ENCODE peak calls at places on chromosomes 11 and 22, in six cellular contexts. One of them, this sample, is unnamed.

GRCh38 chr11:45745065-45745811 is 59.7 kb upstream of the SLC35C1 start:
- DNase-seq in AG08396: no peak
- DNase-seq in activated T-cell treated with anti-CD3 and anti-CD28 coated beads for 24 hours: no peak
- DNase-seq in NCI-H2029 treated with DMSO at 0.1 percent for 48 hours: no peak
- DNase-seq in activated CD8-positive, alpha-beta memory T cell treated with anti-CD3 and anti-CD28 coated beads for 1 hour: no peak
- DNase-seq in A549: no peak
- DNase-seq in this sample: peak; percentile 70

GRCh38 chr11:30873924-30874323 is 287.8 kb upstream of the MPPED2 start:
- DNase-seq in AG08396: no peak
- DNase-seq in activated T-cell treated with anti-CD3 and anti-CD28 coated beads for 24 hours: no peak
- DNase-seq in NCI-H2029 treated with DMSO at 0.1 percent for 48 hours: no peak
- DNase-seq in activated CD8-positive, alpha-beta memory T cell treated with anti-CD3 and anti-CD28 coated beads for 1 hour: no peak
- DNase-seq in A549: no peak
- DNase-seq in this sample: no peak

GRCh38 chr11:117180661-117181585 is 2.4 kb downstream of the SIDT2 start:
- DNase-seq in AG08396: peak; percentile 82
- DNase-seq in activated T-cell treated with anti-CD3 and anti-CD28 coated beads for 24 hours: peak; percentile 40
- DNase-seq in NCI-H2029 treated with DMSO at 0.1 percent for 48 hours: no peak
- DNase-seq in activated CD8-positive, alpha-beta memory T cell treated with anti-CD3 and anti-CD28 coated beads for 1 hour: peak; percentile 14
- DNase-seq in A549: peak; percentile 87
- DNase-seq in this sample: peak; percentile 92

GRCh38 chr11:47545298-47545697 is 7.6 kb downstream of the CELF1 start:
- DNase-seq in AG08396: no peak
- DNase-seq in activated T-cell treated with anti-CD3 and anti-CD28 coated beads for 24 hours: no peak
- DNase-seq in NCI-H2029 treated with DMSO at 0.1 percent for 48 hours: no peak
- DNase-seq in activated CD8-positive, alpha-beta memory T cell treated with anti-CD3 and anti-CD28 coated beads for 1 hour: no peak
- DNase-seq in A549: no peak
- DNase-seq in this sample: no peak

GRCh38 chr22:49710746-49711145 is 116.9 kb downstream of the BRD1 start:
- DNase-seq in AG08396: no peak
- DNase-seq in activated T-cell treated with anti-CD3 and anti-CD28 coated beads for 24 hours: no peak
- DNase-seq in NCI-H2029 treated with DMSO at 0.1 percent for 48 hours: no peak
- DNase-seq in activated CD8-positive, alpha-beta memory T cell treated with anti-CD3 and anti-CD28 coated beads for 1 hour: no peak
- DNase-seq in A549: no peak
- DNase-seq in this sample: no peak

GRCh38 chr11:100876826-100877545 is 189.9 kb downstream of the ARHGAP42 start:
- DNase-seq in AG08396: peak; percentile 58
- DNase-seq in activated T-cell treated with anti-CD3 and anti-CD28 coated beads for 24 hours: no peak
- DNase-seq in NCI-H2029 treated with DMSO at 0.1 percent for 48 hours: no peak
- DNase-seq in activated CD8-positive, alpha-beta memory T cell treated with anti-CD3 and anti-CD28 coated beads for 1 hour: no peak
- DNase-seq in A549: peak; percentile 27
- DNase-seq in this sample: peak; percentile 88

GRCh38 chr11:75428301-75428724 is 4.7 kb downstream of the KLHL35 start:
- DNase-seq in AG08396: peak; percentile 96
- DNase-seq in activated T-cell treated with anti-CD3 and anti-CD28 coated beads for 24 hours: peak; percentile 66
- DNase-seq in NCI-H2029 treated with DMSO at 0.1 percent for 48 hours: peak; percentile 89
- DNase-seq in activated CD8-positive, alpha-beta memory T cell treated with anti-CD3 and anti-CD28 coated beads for 1 hour: peak; percentile 43
- DNase-seq in A549: no peak
- DNase-seq in this sample: peak; percentile 99

GRCh38 chr22:35910013-35910860 is 118.4 kb downstream of the RBFOX2 start:
- DNase-seq in AG08396: no peak
- DNase-seq in activated T-cell treated with anti-CD3 and anti-CD28 coated beads for 24 hours: no peak
- DNase-seq in NCI-H2029 treated with DMSO at 0.1 percent for 48 hours: no peak
- DNase-seq in activated CD8-positive, alpha-beta memory T cell treated with anti-CD3 and anti-CD28 coated beads for 1 hour: no peak
- DNase-seq in A549: no peak
- DNase-seq in this sample: peak; percentile 63

GRCh38 chr11:33980896-33981295 is 70.6 kb upstream of the CAPRIN1 start:
- DNase-seq in AG08396: no peak
- DNase-seq in activated T-cell treated with anti-CD3 and anti-CD28 coated beads for 24 hours: no peak
- DNase-seq in NCI-H2029 treated with DMSO at 0.1 percent for 48 hours: peak; percentile 90
- DNase-seq in activated CD8-positive, alpha-beta memory T cell treated with anti-CD3 and anti-CD28 coated beads for 1 hour: no peak
- DNase-seq in A549: no peak
- DNase-seq in this sample: peak; percentile 80

GRCh38 chr11:114447892-114448291 is 8.6 kb downstream of the REXO2 start:
- DNase-seq in AG08396: peak; percentile 36
- DNase-seq in activated T-cell treated with anti-CD3 and anti-CD28 coated beads for 24 hours: no peak
- DNase-seq in NCI-H2029 treated with DMSO at 0.1 percent for 48 hours: no peak
- DNase-seq in activated CD8-positive, alpha-beta memory T cell treated with anti-CD3 and anti-CD28 coated beads for 1 hour: no peak
- DNase-seq in A549: no peak
- DNase-seq in this sample: peak; percentile 23

GRCh38 chr22:35218079-35218478 is 39.2 kb upstream of the HMGXB4 start:
- DNase-seq in AG08396: no peak
- DNase-seq in activated T-cell treated with anti-CD3 and anti-CD28 coated beads for 24 hours: no peak
- DNase-seq in NCI-H2029 treated with DMSO at 0.1 percent for 48 hours: no peak
- DNase-seq in activated CD8-positive, alpha-beta memory T cell treated with anti-CD3 and anti-CD28 coated beads for 1 hour: no peak
- DNase-seq in A549: no peak
- DNase-seq in this sample: no peak

GRCh38 chr11:44889266-44889665 is 61.4 kb downstream of the TP53I11 start:
- DNase-seq in AG08396: peak; percentile 64
- DNase-seq in activated T-cell treated with anti-CD3 and anti-CD28 coated beads for 24 hours: no peak
- DNase-seq in NCI-H2029 treated with DMSO at 0.1 percent for 48 hours: no peak
- DNase-seq in activated CD8-positive, alpha-beta memory T cell treated with anti-CD3 and anti-CD28 coated beads for 1 hour: no peak
- DNase-seq in A549: no peak
- DNase-seq in this sample: no peak

GRCh38 chr11:6637871-6638270 is 17.7 kb downstream of the DCHS1 start:
- DNase-seq in AG08396: peak; percentile 82
- DNase-seq in activated T-cell treated with anti-CD3 and anti-CD28 coated beads for 24 hours: no peak
- DNase-seq in NCI-H2029 treated with DMSO at 0.1 percent for 48 hours: no peak
- DNase-seq in activated CD8-positive, alpha-beta memory T cell treated with anti-CD3 and anti-CD28 coated beads for 1 hour: no peak
- DNase-seq in A549: no peak
- DNase-seq in this sample: no peak

GRCh38 chr11:9821008-9821752 is 157.3 kb downstream of the SWAP70 start:
- DNase-seq in AG08396: no peak
- DNase-seq in activated T-cell treated with anti-CD3 and anti-CD28 coated beads for 24 hours: no peak
- DNase-seq in NCI-H2029 treated with DMSO at 0.1 percent for 48 hours: no peak
- DNase-seq in activated CD8-positive, alpha-beta memory T cell treated with anti-CD3 and anti-CD28 coated beads for 1 hour: no peak
- DNase-seq in A549: no peak
- DNase-seq in this sample: peak; percentile 37

This sample was measured in A673.